ENCODE peak calls at places on chromosomes 7 and 10, in four cellular contexts. H is stimulated activated CD8-positive, alpha-beta memory T cell treated with anti-CD3 and anti-CD28 coated beads, Interleukin-4, amount 100 ng/mL, for 1 hour; N is NCI-H1930; P is GM13976. O is an unnamed sample.

GRCh38 chr10:97117372-97117771 is 68.4 kb downstream of the SLIT1 start:
- DNase-seq in H (no peak), N (no peak), P (no peak), O (no peak)

GRCh38 chr10:76298329-76298728 is 866.9 kb downstream of the LRMDA start:
- DNase-seq in N (no peak), P (no peak), H (no peak), O (no peak)

GRCh38 chr7:84790873-84791272 is 396.0 kb downstream of the SEMA3D start:
- DNase-seq in H (no peak), N (no peak), P (no peak), O (no peak)

GRCh38 chr7:65239707-65240352 is 133.8 kb upstream of the ZNF92 start:
- DNase-seq in P (no peak), H (no peak), N (peak), O (no peak)

GRCh38 chr7:140889645-140890044 is 35.1 kb downstream of the BRAF start:
- DNase-seq in N (no peak), H (no peak), P (no peak), O (no peak)

GRCh38 chr10:87531908-87532622 is 27.4 kb downstream of the MINPP1 start:
- DNase-seq in P (no peak), H (no peak), N (no peak), O (no peak)

GRCh38 chr7:88480901-88481300 is 174.2 kb upstream of the STEAP4 start:
- DNase-seq in H (no peak), P (no peak), N (no peak), O (no peak)

GRCh38 chr10:124092270-124093075 is 925 bp downstream of the CHST15 start:
- DNase-seq in N (no peak), H (no peak), P (peak), O (no peak)

GRCh38 chr7:70520604-70521003 is 611.3 kb upstream of the GALNT17 start:
- DNase-seq in N (no peak), H (no peak), P (no peak), O (no peak)

GRCh38 chr10:117933036-117933435 is 113.7 kb downstream of the RAB11FIP2 start:
- DNase-seq in H (no peak), N (no peak), P (no peak), O (no peak)

GRCh38 chr7:27723086-27723485 is 16.9 kb upstream of the TAX1BP1 start:
- DNase-seq in P (no peak), N (no peak), H (no peak), O (no peak)

GRCh38 chr7:129574487-129574886 is 37.0 kb upstream of the NRF1 start:
- DNase-seq in N (no peak), P (no peak), H (no peak), O (no peak)

GRCh38 chr10:19811517-19811916 is 4.7 kb upstream of the PLXDC2 start:
- DNase-seq in N (no peak), H (no peak), P (no peak), O (no peak)

GRCh38 chr10:14327535-14327934 is 3.2 kb downstream of the FRMD4A start:
- DNase-seq in P (no peak), N (no peak), H (no peak), O (no peak)

GRCh38 chr10:106614293-106614692 is 550.2 kb downstream of the SORCS1 start:
- DNase-seq in N (no peak), H (no peak), P (no peak), O (no peak)

GRCh38 chr10:26251925-26252324 is 35.4 kb downstream of the GAD2 start:
- DNase-seq in N (no peak), P (no peak), H (no peak), O (no peak)